ENCODE peak calls at places on chromosomes 12 and 14, in five cellular contexts. L, H, Z, P and B are unnamed samples.

GRCh38 chr12:89461649-89462612 is 62.7 kb downstream of the GALNT4 start:
- DNase-seq in Z (no peak), H (peak), P (no peak), L (no peak), B (no peak)

GRCh38 chr12:5276327-5276880 is 155.5 kb upstream of the NTF3 start:
- DNase-seq in H (no peak), P (no peak), L (no peak), Z (no peak), B (no peak)

GRCh38 chr12:121131941-121132341 is 735 bp upstream of the P2RX7 start:
- DNase-seq in P (no peak), L (no peak), H (no peak), Z (no peak), B (no peak)

GRCh38 chr14:24673534-24674203 is 39.7 kb upstream of the GZMB start:
- DNase-seq in H (no peak), L (no peak), P (no peak), Z (peak), B (no peak)

GRCh38 chr12:131282292-131283080 is 328.8 kb downstream of the ADGRD1 start:
- DNase-seq in H (no peak), P (no peak), Z (no peak), L (no peak), B (no peak)

GRCh38 chr14:61562321-61563161 is 132.8 kb upstream of the HIF1A start:
- DNase-seq in Z (no peak), H (peak), L (no peak), P (no peak), B (peak)

GRCh38 chr12:117212563-117213190 is 22.4 kb upstream of the FBXO21 start:
- DNase-seq in Z (peak), L (peak), H (peak), P (no peak), B (peak)

GRCh38 chr12:47419500-47419899 is 286.3 kb downstream of the RPAP3 start:
- DNase-seq in Z (no peak), H (no peak), L (no peak), P (no peak), B (no peak)

GRCh38 chr12:50042693-50043092 is 14.7 kb upstream of the ASIC1 start:
- DNase-seq in Z (no peak), P (no peak), L (no peak), H (no peak), B (no peak)

GRCh38 chr12:91422107-91422506 is 239.5 kb upstream of the DCN start:
- DNase-seq in H (no peak), P (no peak), Z (no peak), L (no peak), B (no peak)

GRCh38 chr12:91424506-91424905 is 241.9 kb upstream of the DCN start:
- DNase-seq in L (no peak), P (no peak), Z (no peak), H (no peak), B (no peak)

GRCh38 chr12:91419809-91420208 is 237.2 kb upstream of the DCN start:
- DNase-seq in L (no peak), Z (no peak), H (no peak), P (no peak), B (no peak)

GRCh38 chr12:91423336-91424050 is 240.9 kb upstream of the DCN start:
- DNase-seq in H (no peak), Z (no peak), P (no peak), L (no peak), B (no peak)

DNA sequence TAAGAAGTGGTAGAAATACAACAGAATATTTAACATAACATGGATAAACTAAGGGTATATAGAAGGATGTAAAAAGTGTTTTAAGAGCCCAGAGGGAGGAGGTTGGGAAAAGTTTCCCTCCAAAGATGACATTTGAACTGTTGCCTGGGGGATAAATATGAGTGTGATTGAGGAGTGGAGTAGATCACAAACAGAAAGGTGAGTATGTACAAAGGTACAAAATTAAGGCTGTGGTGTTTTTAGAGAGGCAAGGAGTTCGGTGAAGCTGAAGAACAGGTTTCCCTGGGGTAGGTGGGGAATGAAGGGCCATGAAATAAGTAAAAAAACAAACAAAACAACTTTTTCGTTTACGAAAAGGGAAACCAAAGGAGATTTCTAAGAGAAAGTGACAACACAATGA is 240.2 kb upstream of the DCN start:
- DNase-seq in P (no peak), Z (no peak), L (no peak), H (no peak), B (no peak)
- H3K4me3 ChIP-seq in P (no peak), Z (no peak), L (no peak), H (no peak), B (no peak)

DNA sequence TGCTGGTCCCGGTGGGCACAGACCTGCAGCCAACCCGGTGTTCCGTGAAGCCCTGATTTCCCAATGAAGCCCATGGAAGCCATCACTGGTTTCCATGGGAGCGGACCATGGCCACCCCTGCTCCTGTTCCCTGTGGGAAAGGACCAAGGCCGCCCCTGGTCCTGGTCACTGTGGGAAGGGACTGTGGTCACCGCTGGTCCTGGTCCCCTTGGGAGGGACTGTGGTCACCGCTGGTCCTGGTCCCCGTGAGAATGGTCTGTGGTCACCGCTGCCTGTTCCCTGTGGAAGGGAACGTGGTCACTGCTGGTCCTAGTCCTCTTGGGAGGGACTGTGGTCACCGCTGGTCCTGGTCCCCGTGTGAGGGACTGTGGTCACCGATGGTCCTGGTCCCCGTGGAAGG is 393 bp upstream of the GLT1D1 start:
- DNase-seq in L (no peak), P (no peak), Z (no peak), H (no peak), B (no peak)
- H3K4me3 ChIP-seq in L (no peak), P (peak), Z (no peak), H (no peak), B (no peak)

GRCh38 chr14:93042968-93043940 is 72.5 kb downstream of the ITPK1 start:
- DNase-seq in H (peak), L (no peak), P (no peak), Z (no peak), B (no peak)
- H3K4me3 ChIP-seq in H (no peak), L (no peak), P (no peak), Z (no peak), B (no peak)

GRCh38 chr14:95356245-95356850 is 36.6 kb upstream of the CLMN start:
- DNase-seq in L (no peak), Z (no peak), P (no peak), H (no peak), B (no peak)
- H3K4me3 ChIP-seq in L (no peak), Z (no peak), P (no peak), H (no peak), B (no peak)

DNA sequence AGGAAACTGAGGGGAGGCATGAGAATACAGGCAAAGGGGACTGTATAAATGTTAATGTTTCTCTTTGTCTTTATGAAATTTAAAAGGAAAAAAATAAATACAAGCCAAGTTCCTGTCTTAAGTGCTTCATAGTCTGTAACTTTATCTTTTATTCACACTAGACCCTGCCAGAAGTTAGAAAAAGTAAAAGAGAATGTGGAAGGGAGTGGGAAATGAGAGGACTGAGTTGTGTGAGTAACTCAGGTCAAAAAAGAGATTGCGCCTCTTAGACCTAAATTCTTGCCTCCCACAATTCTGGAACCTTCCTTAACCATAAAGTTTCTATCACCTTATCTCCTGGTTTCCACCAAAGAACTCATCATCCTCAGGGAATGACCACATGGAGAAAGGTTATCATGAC is 141.1 kb downstream of the KICS2 start:
- DNase-seq in L (no peak), H (no peak), P (no peak), Z (no peak), B (no peak)
- H3K4me3 ChIP-seq in L (no peak), H (no peak), P (no peak), Z (no peak), B (no peak)

GRCh38 chr12:67910360-67911292 is 78.6 kb upstream of the IFNG-AS1 start:
- DNase-seq in L (no peak), P (no peak), H (peak), Z (no peak), B (peak)
- H3K4me3 ChIP-seq in L (no peak), P (no peak), H (no peak), Z (no peak), B (no peak)

GRCh38 chr12:188910-189621 is 24.9 kb downstream of the SLC6A12 start:
- DNase-seq in H (peak), L (peak), Z (no peak), P (no peak), B (no peak)
- H3K4me3 ChIP-seq in H (peak), L (peak), Z (peak), P (peak), B (peak)

DNA sequence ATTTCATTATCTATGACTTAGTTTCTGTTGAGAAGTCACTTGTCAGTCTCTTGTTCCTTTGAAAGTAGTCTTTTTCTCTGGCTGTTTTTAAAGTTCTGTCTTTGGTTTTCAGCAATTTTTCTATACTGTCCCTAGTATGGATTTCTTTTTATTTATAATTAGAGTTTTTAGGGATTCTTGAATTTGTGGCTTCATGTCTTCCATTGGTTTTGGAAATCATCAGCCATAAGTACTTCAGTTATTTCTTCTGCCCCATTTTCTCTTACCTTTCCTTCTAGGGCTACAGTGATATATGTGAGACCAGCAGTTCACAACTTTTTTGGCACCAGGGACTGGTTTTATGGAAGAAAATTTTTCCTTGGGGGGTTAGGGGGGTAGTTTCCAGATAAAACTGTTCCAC is 90.0 kb upstream of the EVL start:
- DNase-seq in L (no peak), Z (no peak), P (no peak), H (no peak), B (no peak)
- H3K4me3 ChIP-seq in L (no peak), Z (no peak), P (no peak), H (no peak), B (no peak)

GRCh38 chr12:102885043-102885932 is 31.8 kb downstream of the PAH start:
- DNase-seq in L (peak), P (no peak), Z (no peak), H (no peak), B (no peak)
- H3K4me3 ChIP-seq in L (no peak), P (no peak), Z (no peak), H (no peak), B (no peak)